ENCODE peak calls at places on chromosomes 2 and 18, in nine cellular contexts. One of them, this sample, is unnamed.

GRCh38 chr2:61759718-61760117 is 94.1 kb downstream of the FAM161A start:
- DNase-seq in AG04450: peak; percentile 24
- DNase-seq in fibroblast of lung: peak; percentile 80
- DNase-seq in GM12878: no peak
- DNase-seq in coronary artery: no peak
- DNase-seq in hepatocyte: no peak
- DNase-seq in GM23338: no peak
- DNase-seq in CD8-positive, alpha-beta memory T cell: no peak
- DNase-seq in small intestine: no peak
- DNase-seq in this sample: no peak

GRCh38 chr18:78561757-78562445 is 417.7 kb upstream of the SALL3 start:
- DNase-seq in hepatocyte: no peak
- DNase-seq in GM12878: no peak
- DNase-seq in GM23338: no peak
- DNase-seq in CD8-positive, alpha-beta memory T cell: no peak
- DNase-seq in AG04450: no peak
- DNase-seq in fibroblast of lung: no peak
- DNase-seq in small intestine: no peak
- DNase-seq in coronary artery: no peak
- DNase-seq in this sample: no peak

GRCh38 chr2:119234021-119235019 is 10.7 kb downstream of the STEAP3 start:
- DNase-seq in GM23338: peak; percentile 81
- DNase-seq in hepatocyte: peak; percentile 45
- DNase-seq in AG04450: no peak
- DNase-seq in fibroblast of lung: peak; percentile 47
- DNase-seq in CD8-positive, alpha-beta memory T cell: no peak
- DNase-seq in small intestine: no peak
- DNase-seq in GM12878: no peak
- DNase-seq in coronary artery: no peak
- DNase-seq in this sample: no peak

GRCh38 chr2:230920167-230920566 is 4.9 kb downstream of the GPR55 start:
- DNase-seq in fibroblast of lung: no peak
- DNase-seq in coronary artery: no peak
- DNase-seq in GM23338: no peak
- DNase-seq in small intestine: no peak
- DNase-seq in GM12878: no peak
- DNase-seq in hepatocyte: no peak
- DNase-seq in CD8-positive, alpha-beta memory T cell: no peak
- DNase-seq in AG04450: no peak
- DNase-seq in this sample: no peak

GRCh38 chr18:8426401-8426800 is 182.8 kb upstream of the RAB12 start:
- DNase-seq in GM23338: peak; percentile 70
- DNase-seq in coronary artery: no peak
- DNase-seq in fibroblast of lung: no peak
- DNase-seq in GM12878: no peak
- DNase-seq in CD8-positive, alpha-beta memory T cell: no peak
- DNase-seq in hepatocyte: no peak
- DNase-seq in AG04450: no peak
- DNase-seq in small intestine: no peak
- DNase-seq in this sample: no peak

GRCh38 chr18:13275075-13275474 is 56.5 kb downstream of the LDLRAD4 start:
- DNase-seq in AG04450: no peak
- DNase-seq in CD8-positive, alpha-beta memory T cell: no peak
- DNase-seq in GM12878: no peak
- DNase-seq in GM23338: no peak
- DNase-seq in fibroblast of lung: no peak
- DNase-seq in coronary artery: no peak
- DNase-seq in hepatocyte: no peak
- DNase-seq in small intestine: no peak
- DNase-seq in this sample: no peak

GRCh38 chr2:119294671-119295070 is 71.0 kb downstream of the STEAP3 start:
- DNase-seq in fibroblast of lung: no peak
- DNase-seq in small intestine: no peak
- DNase-seq in GM12878: no peak
- DNase-seq in coronary artery: no peak
- DNase-seq in GM23338: no peak
- DNase-seq in hepatocyte: no peak
- DNase-seq in CD8-positive, alpha-beta memory T cell: no peak
- DNase-seq in AG04450: no peak
- DNase-seq in this sample: no peak

GRCh38 chr2:36469701-36470100 is 114.1 kb downstream of the CRIM1 start:
- DNase-seq in fibroblast of lung: no peak
- DNase-seq in GM12878: no peak
- DNase-seq in AG04450: no peak
- DNase-seq in coronary artery: no peak
- DNase-seq in small intestine: no peak
- DNase-seq in hepatocyte: no peak
- DNase-seq in GM23338: no peak
- DNase-seq in CD8-positive, alpha-beta memory T cell: no peak
- DNase-seq in this sample: no peak

GRCh38 chr2:60515751-60516226 is 37.7 kb downstream of the BCL11A start:
- DNase-seq in fibroblast of lung: peak; percentile 57
- DNase-seq in small intestine: no peak
- DNase-seq in hepatocyte: peak; percentile 64
- DNase-seq in AG04450: peak; percentile 82
- DNase-seq in GM23338: no peak
- DNase-seq in coronary artery: peak; percentile 62
- DNase-seq in CD8-positive, alpha-beta memory T cell: no peak
- DNase-seq in GM12878: peak; percentile 90
- DNase-seq in this sample: no peak

GRCh38 chr2:72998724-72999123 is 72.8 kb downstream of the SFXN5 start:
- DNase-seq in AG04450: no peak
- DNase-seq in CD8-positive, alpha-beta memory T cell: no peak
- DNase-seq in GM12878: no peak
- DNase-seq in fibroblast of lung: no peak
- DNase-seq in coronary artery: peak; percentile 53
- DNase-seq in GM23338: no peak
- DNase-seq in hepatocyte: peak; percentile 1
- DNase-seq in small intestine: no peak
- DNase-seq in this sample: no peak

GRCh38 chr2:219300022-219300421 is 9.2 kb downstream of the PTPRN start:
- DNase-seq in hepatocyte: no peak
- DNase-seq in fibroblast of lung: no peak
- DNase-seq in GM23338: no peak
- DNase-seq in AG04450: no peak
- DNase-seq in coronary artery: no peak
- DNase-seq in CD8-positive, alpha-beta memory T cell: no peak
- DNase-seq in GM12878: no peak
- DNase-seq in small intestine: no peak
- DNase-seq in this sample: peak; percentile 54

GRCh38 chr2:99545066-99545465 is 55.2 kb upstream of the REV1 start:
- DNase-seq in AG04450: no peak
- DNase-seq in CD8-positive, alpha-beta memory T cell: no peak
- DNase-seq in GM23338: peak; percentile 16
- DNase-seq in fibroblast of lung: no peak
- DNase-seq in hepatocyte: no peak
- DNase-seq in coronary artery: no peak
- DNase-seq in small intestine: no peak
- DNase-seq in GM12878: no peak
- DNase-seq in this sample: no peak

GRCh38 chr2:55296393-55296792 is 27.4 kb upstream of the MTIF2 start:
- DNase-seq in small intestine: no peak
- DNase-seq in GM12878: peak; percentile 43
- DNase-seq in AG04450: no peak
- DNase-seq in CD8-positive, alpha-beta memory T cell: no peak
- DNase-seq in hepatocyte: no peak
- DNase-seq in fibroblast of lung: no peak
- DNase-seq in GM23338: no peak
- DNase-seq in coronary artery: no peak
- DNase-seq in this sample: no peak

GRCh38 chr2:88636026-88636425 is 8.8 kb upstream of the EIF2AK3 start:
- DNase-seq in CD8-positive, alpha-beta memory T cell: no peak
- DNase-seq in AG04450: no peak
- DNase-seq in coronary artery: no peak
- DNase-seq in small intestine: peak; percentile 23
- DNase-seq in GM23338: no peak
- DNase-seq in fibroblast of lung: no peak
- DNase-seq in GM12878: no peak
- DNase-seq in hepatocyte: no peak
- DNase-seq in this sample: no peak

GRCh38 chr2:108988796-108989713 is at the start of gene EDAR:
- DNase-seq in small intestine: peak; percentile 69
- DNase-seq in AG04450: no peak
- DNase-seq in GM12878: no peak
- DNase-seq in fibroblast of lung: peak; percentile 15
- DNase-seq in CD8-positive, alpha-beta memory T cell: peak; percentile 4
- DNase-seq in coronary artery: no peak
- DNase-seq in GM23338: peak; percentile 87
- DNase-seq in hepatocyte: peak; percentile 77
- DNase-seq in this sample: peak; percentile 72

GRCh38 chr18:43234889-43235288 is 42.4 kb downstream of the SYT4 start:
- DNase-seq in coronary artery: no peak
- DNase-seq in AG04450: no peak
- DNase-seq in fibroblast of lung: no peak
- DNase-seq in GM23338: no peak
- DNase-seq in GM12878: no peak
- DNase-seq in CD8-positive, alpha-beta memory T cell: no peak
- DNase-seq in hepatocyte: no peak
- DNase-seq in small intestine: no peak
- DNase-seq in this sample: no peak

GRCh38 chr2:780581-780980 is 103.4 kb upstream of the TMEM18 start:
- DNase-seq in CD8-positive, alpha-beta memory T cell: no peak
- DNase-seq in hepatocyte: no peak
- DNase-seq in GM23338: no peak
- DNase-seq in small intestine: no peak
- DNase-seq in GM12878: no peak
- DNase-seq in fibroblast of lung: no peak
- DNase-seq in coronary artery: no peak
- DNase-seq in AG04450: no peak
- DNase-seq in this sample: no peak

GRCh38 chr2:122003196-122003595 is 247.7 kb downstream of the TSN start:
- DNase-seq in GM23338: no peak
- DNase-seq in coronary artery: no peak
- DNase-seq in CD8-positive, alpha-beta memory T cell: no peak
- DNase-seq in GM12878: no peak
- DNase-seq in small intestine: no peak
- DNase-seq in fibroblast of lung: no peak
- DNase-seq in hepatocyte: no peak
- DNase-seq in AG04450: no peak
- DNase-seq in this sample: no peak

GRCh38 chr2:237451582-237452469 is 35.2 kb upstream of the MLPH start:
- DNase-seq in coronary artery: peak; percentile 71
- DNase-seq in CD8-positive, alpha-beta memory T cell: no peak
- DNase-seq in AG04450: no peak
- DNase-seq in GM23338: peak; percentile 72
- DNase-seq in small intestine: no peak
- DNase-seq in GM12878: no peak
- DNase-seq in fibroblast of lung: peak; percentile 58
- DNase-seq in hepatocyte: no peak
- DNase-seq in this sample: peak; percentile 56
- H3K27ac ChIP-seq in coronary artery: no peak overlapping the region
- H3K27ac ChIP-seq in CD8-positive, alpha-beta memory T cell: no peak overlapping the region
- H3K27ac ChIP-seq in AG04450: peak overlapping the region; percentile 39
- H3K27ac ChIP-seq in GM23338: no peak overlapping the region
- H3K27ac ChIP-seq in small intestine: peak overlapping the region; percentile 11
- H3K27ac ChIP-seq in GM12878: no peak overlapping the region
- H3K27ac ChIP-seq in fibroblast of lung: peak overlapping the region; percentile 24
- H3K27ac ChIP-seq in hepatocyte: peak overlapping the region; percentile 76
- H3K27ac ChIP-seq in this sample: no peak overlapping the region

GRCh38 chr2:48755473-48755872 is at the start of gene LHCGR:
- DNase-seq in coronary artery: no peak
- DNase-seq in small intestine: no peak
- DNase-seq in AG04450: no peak
- DNase-seq in fibroblast of lung: peak; percentile 15
- DNase-seq in GM12878: no peak
- DNase-seq in GM23338: peak; percentile 62
- DNase-seq in hepatocyte: peak; percentile 46
- DNase-seq in CD8-positive, alpha-beta memory T cell: no peak
- DNase-seq in this sample: peak; percentile 71
- H3K4me3 ChIP-seq in coronary artery: peak within 1 kb of the TSS; percentile 55
- H3K4me3 ChIP-seq in small intestine: no peak within 1 kb of the TSS
- H3K4me3 ChIP-seq in AG04450: peak within 1 kb of the TSS; percentile 56
- H3K4me3 ChIP-seq in fibroblast of lung: no peak within 1 kb of the TSS
- H3K4me3 ChIP-seq in GM12878: no peak within 1 kb of the TSS
- H3K4me3 ChIP-seq in GM23338: peak within 1 kb of the TSS; percentile 59
- H3K4me3 ChIP-seq in hepatocyte: peak within 1 kb of the TSS; percentile 2
- H3K4me3 ChIP-seq in CD8-positive, alpha-beta memory T cell: no peak within 1 kb of the TSS
- H3K4me3 ChIP-seq in this sample: no peak within 1 kb of the TSS

DNA sequence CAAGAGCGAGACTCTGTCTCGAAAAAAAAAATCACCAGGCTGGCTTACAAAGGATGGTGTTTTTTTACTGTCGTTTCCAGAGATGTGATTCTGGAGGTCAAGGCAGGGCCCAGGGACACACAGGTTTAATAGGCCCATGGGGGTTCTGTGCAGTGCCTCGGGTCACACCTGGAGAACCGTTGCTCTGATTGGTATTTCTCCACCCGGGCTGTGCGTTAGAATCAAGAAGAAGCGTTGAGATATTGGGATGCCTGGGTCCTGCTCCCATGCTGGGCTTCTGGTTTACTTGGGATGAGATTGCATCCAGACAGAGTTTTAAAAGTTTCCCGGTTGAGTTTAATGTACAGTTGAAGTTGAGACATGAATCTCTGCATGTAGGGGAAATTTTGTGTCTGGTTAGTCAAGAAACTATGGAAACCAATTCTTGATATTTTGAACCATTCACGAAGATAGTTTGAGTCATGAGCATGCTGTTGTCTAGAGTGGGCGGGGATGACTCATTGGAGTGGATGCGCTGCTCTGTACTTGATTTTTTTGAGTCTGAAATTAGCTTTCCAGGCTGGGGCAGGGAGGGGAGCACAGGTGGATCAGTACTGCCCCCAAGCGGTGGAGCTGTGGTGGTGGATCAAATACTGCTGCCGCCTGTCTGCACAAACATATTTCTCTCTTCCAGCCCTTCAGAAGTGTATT is 50.1 kb downstream of the GREB1 start:
- DNase-seq in fibroblast of lung: peak; percentile 94
- DNase-seq in AG04450: peak; percentile 90
- DNase-seq in small intestine: peak; percentile 32
- DNase-seq in coronary artery: no peak
- DNase-seq in GM23338: peak; percentile 76
- DNase-seq in GM12878: peak; percentile 46
- DNase-seq in hepatocyte: peak; percentile 90
- DNase-seq in CD8-positive, alpha-beta memory T cell: peak; percentile 12
- DNase-seq in this sample: no peak
- H3K27ac ChIP-seq in fibroblast of lung: no peak overlapping the region
- H3K27ac ChIP-seq in AG04450: peak overlapping the region; percentile 68
- H3K27ac ChIP-seq in small intestine: peak overlapping the region; percentile 78
- H3K27ac ChIP-seq in coronary artery: peak overlapping the region; percentile 10
- H3K27ac ChIP-seq in GM23338: no peak overlapping the region
- H3K27ac ChIP-seq in GM12878: no peak overlapping the region
- H3K27ac ChIP-seq in hepatocyte: peak overlapping the region; percentile 28
- H3K27ac ChIP-seq in CD8-positive, alpha-beta memory T cell: no peak overlapping the region
- H3K27ac ChIP-seq in this sample: no peak overlapping the region

DNA sequence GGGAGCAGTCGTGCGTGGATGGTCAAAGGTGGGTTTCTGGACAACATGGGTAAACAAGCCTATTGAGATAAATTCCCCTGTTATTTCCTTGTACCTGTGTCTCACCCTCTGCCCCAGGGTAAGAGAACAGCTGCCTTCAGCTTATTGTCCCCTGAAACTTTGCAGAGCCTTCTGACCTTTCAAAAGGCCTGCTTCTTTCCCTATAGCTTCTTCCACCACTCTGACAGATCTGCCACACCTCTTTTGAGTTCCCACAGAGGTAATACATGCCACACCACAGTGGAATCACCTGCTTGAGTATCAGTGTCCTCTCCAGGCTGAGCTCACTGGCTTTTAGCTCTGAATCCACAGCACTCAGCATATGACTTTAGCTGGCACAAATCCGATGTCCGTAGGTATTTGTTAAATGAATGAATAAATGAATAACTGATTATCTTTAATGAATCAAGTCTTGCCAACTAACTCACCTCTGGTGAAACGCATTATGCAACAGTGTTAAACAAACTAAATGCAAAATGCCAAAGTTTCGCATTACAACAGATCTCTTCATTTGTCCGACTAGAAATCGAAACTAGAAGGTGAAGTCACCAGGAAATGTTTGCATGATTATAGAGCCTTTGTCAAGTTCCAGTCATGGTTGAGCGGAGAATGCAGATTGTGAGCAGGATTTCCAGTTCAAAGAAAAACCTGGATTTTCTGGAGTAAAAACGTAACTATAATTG is 16.3 kb downstream of the DYNAP start:
- DNase-seq in small intestine: peak; percentile 86
- DNase-seq in hepatocyte: peak; percentile 40
- DNase-seq in GM23338: peak; percentile 86
- DNase-seq in AG04450: no peak
- DNase-seq in CD8-positive, alpha-beta memory T cell: no peak
- DNase-seq in fibroblast of lung: no peak
- DNase-seq in coronary artery: no peak
- DNase-seq in GM12878: no peak
- DNase-seq in this sample: no peak
- H3K4me3 ChIP-seq in small intestine: peak overlapping the region; percentile 36
- H3K4me3 ChIP-seq in hepatocyte: no peak overlapping the region
- H3K4me3 ChIP-seq in GM23338: peak overlapping the region; percentile 5
- H3K4me3 ChIP-seq in AG04450: no peak overlapping the region
- H3K4me3 ChIP-seq in CD8-positive, alpha-beta memory T cell: no peak overlapping the region
- H3K4me3 ChIP-seq in fibroblast of lung: no peak overlapping the region
- H3K4me3 ChIP-seq in coronary artery: no peak overlapping the region
- H3K4me3 ChIP-seq in GM12878: no peak overlapping the region
- H3K4me3 ChIP-seq in this sample: peak overlapping the region; percentile 37